ENCODE peak calls at places on chromosomes 13 and 19, in ten cellular contexts. M, H, C, A, K, T, Y, S, R and G are unnamed samples.

GRCh38 chr19:1324792-1325567 is 39.3 kb downstream of the EFNA2 start:
- DNase-seq in Y (no peak), S (peak; percentile 52), H (peak; percentile 88), A (peak; percentile 69), R (no peak), M (peak; percentile 52), K (no peak), T (peak; percentile 19), C (peak; percentile 56), G (no peak)

GRCh38 chr19:6718741-6719539 is 1.5 kb downstream of the C3 start:
- DNase-seq in A (no peak), C (no peak), R (no peak), K (no peak), T (peak; percentile 79), H (peak; percentile 93), M (no peak), S (no peak), Y (no peak), G (no peak)

GRCh38 chr19:49570138-49570856 is 10.1 kb downstream of the NOSIP start:
- DNase-seq in C (peak; percentile 73), T (peak; percentile 83), A (no peak), Y (peak; percentile 53), K (no peak), M (peak; percentile 69), S (peak; percentile 65), H (peak; percentile 93), R (no peak), G (peak; percentile 65)

GRCh38 chr19:47631681-47632446 is 22.9 kb downstream of the BICRA start:
- DNase-seq in K (no peak), S (no peak), C (no peak), A (no peak), R (no peak), Y (no peak), M (no peak), H (no peak), T (no peak), G (no peak)

GRCh38 chr19:5150331-5150901 is 181.5 kb downstream of the KDM4B start:
- DNase-seq in A (no peak), H (no peak), R (no peak), K (no peak), S (no peak), T (no peak), Y (no peak), M (peak; percentile 15), C (no peak), G (peak; percentile 23)

GRCh38 chr19:48443262-48443661 is 2.5 kb upstream of the GRWD1 start:
- DNase-seq in M (no peak), Y (no peak), S (peak; percentile 43), C (no peak), H (no peak), K (no peak), R (no peak), A (no peak), T (no peak), G (no peak)

GRCh38 chr13:91946498-91947070 is 548.2 kb downstream of the GPC5 start:
- DNase-seq in R (no peak), H (peak; percentile 1), C (no peak), T (no peak), K (no peak), M (no peak), A (no peak), Y (no peak), S (no peak), G (no peak)

GRCh38 chr19:13159713-13160112 is 9.5 kb downstream of the IER2 start:
- DNase-seq in C (no peak), A (no peak), M (no peak), S (no peak), T (no peak), Y (no peak), K (no peak), H (no peak), R (no peak), G (no peak)

GRCh38 chr19:17797397-17798201 is 2.7 kb downstream of the B3GNT3 start:
- DNase-seq in T (peak; percentile 94), A (no peak), C (peak; percentile 89), H (no peak), S (peak; percentile 90), R (no peak), M (no peak), K (no peak), Y (peak; percentile 47), G (no peak)

GRCh38 chr13:101202590-101202989 is 213.7 kb downstream of the NALCN start:
- DNase-seq in C (no peak), M (no peak), Y (no peak), T (no peak), A (no peak), R (peak; percentile 23), S (no peak), H (no peak), K (no peak), G (no peak)

GRCh38 chr13:21399741-21400140 is 59.4 kb downstream of the ZDHHC20 start:
- DNase-seq in R (no peak), M (no peak), K (no peak), H (no peak), A (no peak), S (no peak), T (peak; percentile 28), C (no peak), Y (no peak), G (no peak)

GRCh38 chr13:20482275-20482761 is 43.3 kb downstream of the CRYL1 start:
- DNase-seq in Y (no peak), R (no peak), T (no peak), C (no peak), A (no peak), S (no peak), H (no peak), K (no peak), M (no peak), G (no peak)

GRCh38 chr13:98476538-98476966 is 100.4 kb downstream of the STK24 start:
- DNase-seq in H (peak; percentile 79), R (no peak), S (peak; percentile 66), A (no peak), T (peak; percentile 64), Y (no peak), K (no peak), M (peak; percentile 89), C (peak; percentile 74), G (peak; percentile 90)

GRCh38 chr13:46121033-46121432 is 16.2 kb upstream of the CPB2 start:
- DNase-seq in K (no peak), R (no peak), C (no peak), Y (no peak), S (no peak), M (no peak), A (no peak), T (no peak), H (no peak), G (no peak)

GRCh38 chr13:79538757-79539156 is 57.8 kb downstream of the NDFIP2 start:
- DNase-seq in A (no peak), M (no peak), H (no peak), T (no peak), R (no peak), K (no peak), Y (no peak), C (no peak), S (no peak), G (no peak)

GRCh38 chr13:40236566-40237168 is 429.8 kb downstream of the FOXO1 start:
- DNase-seq in S (no peak), T (no peak), K (no peak), M (no peak), Y (peak; percentile 28), A (no peak), R (no peak), C (no peak), H (no peak), G (no peak)

DNA sequence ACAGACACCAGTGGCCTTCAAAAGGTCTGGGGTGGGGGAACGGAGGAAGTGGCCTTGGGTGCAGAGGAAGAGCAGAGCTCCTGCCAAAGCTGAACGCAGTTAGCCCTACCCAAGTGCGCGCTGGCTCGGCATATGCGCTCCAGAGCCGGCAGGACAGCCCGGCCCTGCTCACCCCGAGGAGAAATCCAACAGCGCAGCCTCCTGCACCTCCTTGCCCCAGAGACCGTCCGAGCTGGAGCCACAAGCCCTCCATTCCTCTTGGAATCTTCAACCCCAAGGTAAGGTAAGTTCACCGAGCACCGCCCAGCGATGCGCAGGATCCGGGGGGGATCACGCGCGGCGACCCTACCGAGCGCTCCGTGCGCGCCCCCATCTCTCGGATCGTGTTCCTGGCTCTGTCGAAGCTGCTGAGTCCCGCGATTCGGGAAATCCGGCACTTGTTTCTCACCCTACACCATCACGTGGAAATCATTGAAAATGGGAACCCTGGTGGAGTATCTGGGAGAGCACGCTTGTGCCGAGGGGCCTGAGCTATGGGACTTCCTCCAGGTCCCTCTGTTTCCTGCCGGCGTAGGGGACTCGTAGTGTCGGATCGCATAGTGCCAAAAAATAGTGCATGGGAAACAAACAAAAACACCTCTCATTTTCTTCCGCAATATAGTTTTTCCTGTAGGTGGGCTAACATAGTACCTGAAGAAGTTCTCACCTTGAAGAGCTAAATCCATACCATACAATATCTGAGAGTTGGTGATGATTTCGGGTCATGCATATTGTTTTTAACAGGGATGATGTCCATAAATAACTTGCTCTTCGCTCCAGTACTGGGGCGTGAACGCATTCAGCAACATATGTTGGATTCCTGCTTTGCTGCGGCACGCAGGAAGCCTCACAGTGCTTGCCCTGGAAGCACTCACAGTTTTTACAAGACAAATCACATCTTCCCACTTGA is 9.3 kb downstream of the PDX1 start:
- DNase-seq in A (no peak), C (no peak), Y (no peak), R (no peak), T (no peak), M (no peak), S (no peak), H (no peak), K (no peak), G (no peak)
- TF ChIP-seq POLR2A in A (no peak), C (no peak), Y (no peak), R (no peak), T (no peak), M (no peak), S (no peak), H (no peak), K (no peak), G (no peak)

GRCh38 chr13:61779456-61779855 is 363.8 kb upstream of the PCDH20 start:
- DNase-seq in T (no peak), R (no peak), C (no peak), Y (no peak), A (no peak), M (no peak), S (no peak), K (no peak), H (no peak), G (no peak)
- TF ChIP-seq POLR2AphosphoS5 in T (no peak), R (no peak), C (no peak), Y (no peak), A (no peak), M (no peak), S (no peak), K (no peak), H (no peak), G (no peak)

GRCh38 chr19:10227215-10227971 is 3.7 kb downstream of the S1PR2 start:
- DNase-seq in K (no peak), T (no peak), Y (peak; percentile 16), S (no peak), M (no peak), R (no peak), C (no peak), A (no peak), H (no peak), G (no peak)
- TF ChIP-seq POLR2A in K (no peak), T (no peak), Y (no peak), S (no peak), M (no peak), R (no peak), C (no peak), A (no peak), H (no peak), G (no peak)

GRCh38 chr13:50081106-50081898 is 66.1 kb downstream of the KCNRG start:
- DNase-seq in R (no peak), M (peak; percentile 13), Y (peak; percentile 47), A (no peak), K (no peak), T (no peak), C (peak; percentile 61), S (peak; percentile 48), H (peak; percentile 60), G (no peak)
- TF ChIP-seq POLR2AphosphoS5 in R (no peak), M (no peak), Y (no peak), A (no peak), K (no peak), T (peak; percentile 8), C (no peak), S (no peak), H (peak; percentile 14), G (no peak)